ENCODE peak calls at places on chromosomes 2 and 18, in seven cellular contexts. One of them, this sample, is unnamed.

GRCh38 chr2:108632748-108633147 is 86.5 kb upstream of the RANBP2 start:
- DNase-seq in AG04449: no peak
- DNase-seq in caudate nucleus: no peak
- DNase-seq in lung microvascular endothelial cell: no peak
- DNase-seq in psoas muscle: no peak
- DNase-seq in A172: no peak
- DNase-seq in amygdala: no peak
- DNase-seq in this sample: no peak

GRCh38 chr18:60413944-60414547 is 41.5 kb upstream of the MC4R start:
- DNase-seq in AG04449: no peak
- DNase-seq in caudate nucleus: no peak
- DNase-seq in lung microvascular endothelial cell: peak
- DNase-seq in psoas muscle: no peak
- DNase-seq in A172: peak
- DNase-seq in amygdala: no peak
- DNase-seq in this sample: no peak

GRCh38 chr2:118668431-118669424 is 178.7 kb downstream of the EN1 start:
- DNase-seq in AG04449: peak
- DNase-seq in caudate nucleus: no peak
- DNase-seq in lung microvascular endothelial cell: peak
- DNase-seq in psoas muscle: no peak
- DNase-seq in A172: peak
- DNase-seq in amygdala: no peak
- DNase-seq in this sample: no peak

GRCh38 chr2:26399781-26400376 is 1.8 kb upstream of the DRC1 start:
- DNase-seq in AG04449: no peak
- DNase-seq in caudate nucleus: no peak
- DNase-seq in lung microvascular endothelial cell: no peak
- DNase-seq in psoas muscle: no peak
- DNase-seq in A172: no peak
- DNase-seq in amygdala: no peak
- DNase-seq in this sample: no peak

GRCh38 chr2:241798081-241798630 is 10.8 kb upstream of the NEU4 start:
- DNase-seq in AG04449: no peak
- DNase-seq in caudate nucleus: no peak
- DNase-seq in lung microvascular endothelial cell: no peak
- DNase-seq in psoas muscle: peak
- DNase-seq in A172: no peak
- DNase-seq in amygdala: no peak
- DNase-seq in this sample: no peak

GRCh38 chr2:207770602-207771404 is 1.1 kb upstream of the FZD5 start:
- DNase-seq in AG04449: no peak
- DNase-seq in caudate nucleus: no peak
- DNase-seq in lung microvascular endothelial cell: peak
- DNase-seq in psoas muscle: peak
- DNase-seq in A172: no peak
- DNase-seq in amygdala: no peak
- DNase-seq in this sample: no peak

GRCh38 chr2:241777686-241778627 is 1.3 kb downstream of the GAL3ST2 start:
- DNase-seq in AG04449: no peak
- DNase-seq in caudate nucleus: no peak
- DNase-seq in lung microvascular endothelial cell: no peak
- DNase-seq in psoas muscle: no peak
- DNase-seq in A172: no peak
- DNase-seq in amygdala: no peak
- DNase-seq in this sample: no peak

GRCh38 chr2:95206086-95206485 is 1.2 kb upstream of the ZNF892 start:
- DNase-seq in AG04449: no peak
- DNase-seq in caudate nucleus: no peak
- DNase-seq in lung microvascular endothelial cell: no peak
- DNase-seq in psoas muscle: no peak
- DNase-seq in A172: no peak
- DNase-seq in amygdala: no peak
- DNase-seq in this sample: no peak

GRCh38 chr2:1974391-1974790 is 230.1 kb upstream of the PXDN start:
- DNase-seq in AG04449: peak
- DNase-seq in caudate nucleus: no peak
- DNase-seq in lung microvascular endothelial cell: no peak
- DNase-seq in psoas muscle: no peak
- DNase-seq in A172: peak
- DNase-seq in amygdala: no peak
- DNase-seq in this sample: no peak

GRCh38 chr18:48529796-48530195 is 9.0 kb upstream of the CTIF start:
- DNase-seq in AG04449: peak
- DNase-seq in caudate nucleus: no peak
- DNase-seq in lung microvascular endothelial cell: no peak
- DNase-seq in psoas muscle: no peak
- DNase-seq in A172: peak
- DNase-seq in amygdala: no peak
- DNase-seq in this sample: no peak

GRCh38 chr2:72134997-72135800 is 12.5 kb downstream of the CYP26B1 start:
- DNase-seq in AG04449: no peak
- DNase-seq in caudate nucleus: no peak
- DNase-seq in lung microvascular endothelial cell: no peak
- DNase-seq in psoas muscle: peak
- DNase-seq in A172: no peak
- DNase-seq in amygdala: no peak
- DNase-seq in this sample: no peak

GRCh38 chr18:79246309-79247108 is 149.2 kb upstream of the NFATC1 start:
- DNase-seq in AG04449: peak
- DNase-seq in caudate nucleus: peak
- DNase-seq in lung microvascular endothelial cell: peak
- DNase-seq in psoas muscle: peak
- DNase-seq in A172: peak
- DNase-seq in amygdala: peak
- DNase-seq in this sample: peak

GRCh38 chr18:78582131-78582789 is 397.4 kb upstream of the SALL3 start:
- DNase-seq in AG04449: no peak
- DNase-seq in caudate nucleus: no peak
- DNase-seq in lung microvascular endothelial cell: no peak
- DNase-seq in psoas muscle: no peak
- DNase-seq in A172: no peak
- DNase-seq in amygdala: no peak
- DNase-seq in this sample: no peak

GRCh38 chr2:222569826-222570225 is 86.1 kb downstream of the FARSB start:
- DNase-seq in AG04449: peak
- DNase-seq in caudate nucleus: no peak
- DNase-seq in lung microvascular endothelial cell: no peak
- DNase-seq in psoas muscle: no peak
- DNase-seq in A172: peak
- DNase-seq in amygdala: no peak
- DNase-seq in this sample: no peak

GRCh38 chr2:9210030-9210429 is 3.4 kb downstream of the ASAP2 start:
- DNase-seq in AG04449: no peak
- DNase-seq in caudate nucleus: no peak
- DNase-seq in lung microvascular endothelial cell: no peak
- DNase-seq in psoas muscle: no peak
- DNase-seq in A172: no peak
- DNase-seq in amygdala: no peak
- DNase-seq in this sample: no peak

GRCh38 chr2:208906330-208906729 is 499.7 kb downstream of the PTH2R start:
- DNase-seq in AG04449: no peak
- DNase-seq in caudate nucleus: no peak
- DNase-seq in lung microvascular endothelial cell: no peak
- DNase-seq in psoas muscle: no peak
- DNase-seq in A172: no peak
- DNase-seq in amygdala: no peak
- DNase-seq in this sample: no peak

GRCh38 chr18:7576685-7577084 is 9.6 kb downstream of the PTPRM start:
- DNase-seq in AG04449: no peak
- DNase-seq in caudate nucleus: no peak
- DNase-seq in lung microvascular endothelial cell: no peak
- DNase-seq in psoas muscle: no peak
- DNase-seq in A172: peak
- DNase-seq in amygdala: no peak
- DNase-seq in this sample: no peak

GRCh38 chr2:235171511-235172130 is 219.8 kb downstream of the SH3BP4 start:
- DNase-seq in AG04449: peak
- DNase-seq in caudate nucleus: no peak
- DNase-seq in lung microvascular endothelial cell: peak
- DNase-seq in psoas muscle: no peak
- DNase-seq in A172: peak
- DNase-seq in amygdala: no peak
- DNase-seq in this sample: no peak

This sample was measured in substantia nigra.